ENCODE peak calls at places on chromosomes 11 and 22, in five cellular contexts. One of them, this sample, is unnamed.

GRCh38 chr11:131980878-131981668 is 610.7 kb downstream of the NTM start:
- DNase-seq in stimulated activated CD4-positive, alpha-beta T cell treated with anti-CD3 and anti-CD28 coated beads, TNF-alpha, amount 100 ng/mL, for 4 hours: no peak
- DNase-seq in colonic mucosa: no peak
- DNase-seq in lower lobe of right lung: no peak
- DNase-seq in suprapubic skin: no peak
- DNase-seq in this sample: no peak

GRCh38 chr11:107040447-107041444 is 22.5 kb upstream of the GUCY1A2 start:
- DNase-seq in stimulated activated CD4-positive, alpha-beta T cell treated with anti-CD3 and anti-CD28 coated beads, TNF-alpha, amount 100 ng/mL, for 4 hours: no peak
- DNase-seq in colonic mucosa: no peak
- DNase-seq in lower lobe of right lung: no peak
- DNase-seq in suprapubic skin: no peak
- DNase-seq in this sample: no peak

GRCh38 chr22:39616051-39616450 is 45.5 kb downstream of the CACNA1I start:
- DNase-seq in stimulated activated CD4-positive, alpha-beta T cell treated with anti-CD3 and anti-CD28 coated beads, TNF-alpha, amount 100 ng/mL, for 4 hours: no peak
- DNase-seq in colonic mucosa: no peak
- DNase-seq in lower lobe of right lung: no peak
- DNase-seq in suprapubic skin: no peak
- DNase-seq in this sample: no peak

GRCh38 chr11:75720639-75721038 is 3.0 kb downstream of the MOGAT2 start:
- DNase-seq in stimulated activated CD4-positive, alpha-beta T cell treated with anti-CD3 and anti-CD28 coated beads, TNF-alpha, amount 100 ng/mL, for 4 hours: no peak
- DNase-seq in colonic mucosa: no peak
- DNase-seq in lower lobe of right lung: no peak
- DNase-seq in suprapubic skin: no peak
- DNase-seq in this sample: no peak

GRCh38 chr22:43897751-43898261 is 6.0 kb upstream of the PNPLA5 start:
- DNase-seq in stimulated activated CD4-positive, alpha-beta T cell treated with anti-CD3 and anti-CD28 coated beads, TNF-alpha, amount 100 ng/mL, for 4 hours: no peak
- DNase-seq in colonic mucosa: no peak
- DNase-seq in lower lobe of right lung: no peak
- DNase-seq in suprapubic skin: no peak
- DNase-seq in this sample: no peak

GRCh38 chr22:38262051-38262795 is 10.6 kb downstream of the TMEM184B start:
- DNase-seq in stimulated activated CD4-positive, alpha-beta T cell treated with anti-CD3 and anti-CD28 coated beads, TNF-alpha, amount 100 ng/mL, for 4 hours: no peak
- DNase-seq in colonic mucosa: peak
- DNase-seq in lower lobe of right lung: peak
- DNase-seq in suprapubic skin: no peak
- DNase-seq in this sample: no peak

GRCh38 chr11:124602193-124602592 is 9.0 kb upstream of the PANX3 start:
- DNase-seq in stimulated activated CD4-positive, alpha-beta T cell treated with anti-CD3 and anti-CD28 coated beads, TNF-alpha, amount 100 ng/mL, for 4 hours: no peak
- DNase-seq in colonic mucosa: no peak
- DNase-seq in lower lobe of right lung: no peak
- DNase-seq in suprapubic skin: no peak
- DNase-seq in this sample: no peak

GRCh38 chr22:25027552-25027951 is 75.0 kb downstream of the KIAA1671 start:
- DNase-seq in stimulated activated CD4-positive, alpha-beta T cell treated with anti-CD3 and anti-CD28 coated beads, TNF-alpha, amount 100 ng/mL, for 4 hours: no peak
- DNase-seq in colonic mucosa: peak
- DNase-seq in lower lobe of right lung: no peak
- DNase-seq in suprapubic skin: no peak
- DNase-seq in this sample: no peak

GRCh38 chr11:1487851-1488574 is 1.4 kb upstream of the MOB2 start:
- DNase-seq in stimulated activated CD4-positive, alpha-beta T cell treated with anti-CD3 and anti-CD28 coated beads, TNF-alpha, amount 100 ng/mL, for 4 hours: no peak
- DNase-seq in colonic mucosa: no peak
- DNase-seq in lower lobe of right lung: peak
- DNase-seq in suprapubic skin: peak
- DNase-seq in this sample: no peak

GRCh38 chr11:95134491-95134890 is 44.8 kb downstream of the ENDOD1 start:
- DNase-seq in stimulated activated CD4-positive, alpha-beta T cell treated with anti-CD3 and anti-CD28 coated beads, TNF-alpha, amount 100 ng/mL, for 4 hours: no peak
- DNase-seq in colonic mucosa: no peak
- DNase-seq in lower lobe of right lung: no peak
- DNase-seq in suprapubic skin: no peak
- DNase-seq in this sample: no peak

GRCh38 chr22:50186789-50187523 is 1.2 kb downstream of the TRABD start:
- DNase-seq in stimulated activated CD4-positive, alpha-beta T cell treated with anti-CD3 and anti-CD28 coated beads, TNF-alpha, amount 100 ng/mL, for 4 hours: no peak
- DNase-seq in colonic mucosa: peak
- DNase-seq in lower lobe of right lung: peak
- DNase-seq in suprapubic skin: no peak
- DNase-seq in this sample: no peak

GRCh38 chr11:120590472-120590871 is 78.9 kb downstream of the GRIK4 start:
- DNase-seq in stimulated activated CD4-positive, alpha-beta T cell treated with anti-CD3 and anti-CD28 coated beads, TNF-alpha, amount 100 ng/mL, for 4 hours: no peak
- DNase-seq in colonic mucosa: no peak
- DNase-seq in lower lobe of right lung: peak
- DNase-seq in suprapubic skin: no peak
- DNase-seq in this sample: no peak

GRCh38 chr11:70580036-70580805 is 181.9 kb downstream of the CTTN start:
- DNase-seq in stimulated activated CD4-positive, alpha-beta T cell treated with anti-CD3 and anti-CD28 coated beads, TNF-alpha, amount 100 ng/mL, for 4 hours: no peak
- DNase-seq in colonic mucosa: no peak
- DNase-seq in lower lobe of right lung: peak
- DNase-seq in suprapubic skin: no peak
- DNase-seq in this sample: no peak

GRCh38 chr11:9719949-9720646 is 56.2 kb downstream of the SWAP70 start:
- DNase-seq in stimulated activated CD4-positive, alpha-beta T cell treated with anti-CD3 and anti-CD28 coated beads, TNF-alpha, amount 100 ng/mL, for 4 hours: no peak
- DNase-seq in colonic mucosa: no peak
- DNase-seq in lower lobe of right lung: no peak
- DNase-seq in suprapubic skin: no peak
- DNase-seq in this sample: no peak

GRCh38 chr11:2797741-2798361 is 87.7 kb downstream of the CDKN1C start:
- DNase-seq in stimulated activated CD4-positive, alpha-beta T cell treated with anti-CD3 and anti-CD28 coated beads, TNF-alpha, amount 100 ng/mL, for 4 hours: no peak
- DNase-seq in colonic mucosa: peak
- DNase-seq in lower lobe of right lung: peak
- DNase-seq in suprapubic skin: peak
- DNase-seq in this sample: no peak

GRCh38 chr11:70466154-70466553 is 67.8 kb downstream of the CTTN start:
- DNase-seq in stimulated activated CD4-positive, alpha-beta T cell treated with anti-CD3 and anti-CD28 coated beads, TNF-alpha, amount 100 ng/mL, for 4 hours: no peak
- DNase-seq in colonic mucosa: no peak
- DNase-seq in lower lobe of right lung: no peak
- DNase-seq in suprapubic skin: no peak
- DNase-seq in this sample: no peak

GRCh38 chr11:124612045-124612444 is 817 bp downstream of the PANX3 start:
- DNase-seq in stimulated activated CD4-positive, alpha-beta T cell treated with anti-CD3 and anti-CD28 coated beads, TNF-alpha, amount 100 ng/mL, for 4 hours: no peak
- DNase-seq in colonic mucosa: no peak
- DNase-seq in lower lobe of right lung: no peak
- DNase-seq in suprapubic skin: no peak
- DNase-seq in this sample: no peak

GRCh38 chr11:90849278-90849677 is 626.4 kb upstream of the CHORDC1 start:
- DNase-seq in stimulated activated CD4-positive, alpha-beta T cell treated with anti-CD3 and anti-CD28 coated beads, TNF-alpha, amount 100 ng/mL, for 4 hours: no peak
- DNase-seq in colonic mucosa: no peak
- DNase-seq in lower lobe of right lung: no peak
- DNase-seq in suprapubic skin: no peak
- DNase-seq in this sample: no peak

GRCh38 chr11:75236062-75236461 is 4.5 kb upstream of the TPBGL start:
- DNase-seq in stimulated activated CD4-positive, alpha-beta T cell treated with anti-CD3 and anti-CD28 coated beads, TNF-alpha, amount 100 ng/mL, for 4 hours: no peak
- DNase-seq in colonic mucosa: no peak
- DNase-seq in lower lobe of right lung: no peak
- DNase-seq in suprapubic skin: no peak
- DNase-seq in this sample: no peak

GRCh38 chr11:37973926-37974325 is 1375.9 kb upstream of the RAG2 start:
- DNase-seq in stimulated activated CD4-positive, alpha-beta T cell treated with anti-CD3 and anti-CD28 coated beads, TNF-alpha, amount 100 ng/mL, for 4 hours: no peak
- DNase-seq in colonic mucosa: no peak
- DNase-seq in lower lobe of right lung: no peak
- DNase-seq in suprapubic skin: no peak
- DNase-seq in this sample: no peak

GRCh38 chr11:45802531-45803317 is 2.2 kb upstream of the SLC35C1 start:
- DNase-seq in stimulated activated CD4-positive, alpha-beta T cell treated with anti-CD3 and anti-CD28 coated beads, TNF-alpha, amount 100 ng/mL, for 4 hours: no peak
- DNase-seq in colonic mucosa: no peak
- DNase-seq in lower lobe of right lung: no peak
- DNase-seq in suprapubic skin: no peak
- DNase-seq in this sample: no peak

GRCh38 chr11:111878385-111878765 is 590 bp downstream of the FDXACB1 start:
- DNase-seq in stimulated activated CD4-positive, alpha-beta T cell treated with anti-CD3 and anti-CD28 coated beads, TNF-alpha, amount 100 ng/mL, for 4 hours: no peak
- DNase-seq in colonic mucosa: no peak
- DNase-seq in lower lobe of right lung: no peak
- DNase-seq in suprapubic skin: no peak
- DNase-seq in this sample: no peak

GRCh38 chr11:8746575-8746974 is 64.0 kb downstream of the RPL27A start:
- DNase-seq in stimulated activated CD4-positive, alpha-beta T cell treated with anti-CD3 and anti-CD28 coated beads, TNF-alpha, amount 100 ng/mL, for 4 hours: no peak
- DNase-seq in colonic mucosa: no peak
- DNase-seq in lower lobe of right lung: no peak
- DNase-seq in suprapubic skin: no peak
- DNase-seq in this sample: no peak

GRCh38 chr11:31808268-31808667 is 2.9 kb downstream of the PAX6 start:
- DNase-seq in stimulated activated CD4-positive, alpha-beta T cell treated with anti-CD3 and anti-CD28 coated beads, TNF-alpha, amount 100 ng/mL, for 4 hours: no peak
- DNase-seq in colonic mucosa: no peak
- DNase-seq in lower lobe of right lung: no peak
- DNase-seq in suprapubic skin: no peak
- DNase-seq in this sample: no peak

GRCh38 chr11:27282141-27282590 is 80.8 kb downstream of the CCDC34 start:
- DNase-seq in stimulated activated CD4-positive, alpha-beta T cell treated with anti-CD3 and anti-CD28 coated beads, TNF-alpha, amount 100 ng/mL, for 4 hours: no peak
- DNase-seq in colonic mucosa: no peak
- DNase-seq in lower lobe of right lung: no peak
- DNase-seq in suprapubic skin: no peak
- DNase-seq in this sample: peak

GRCh38 chr11:111761056-111761455 is 5.1 kb downstream of the PPP2R1B start:
- DNase-seq in stimulated activated CD4-positive, alpha-beta T cell treated with anti-CD3 and anti-CD28 coated beads, TNF-alpha, amount 100 ng/mL, for 4 hours: no peak
- DNase-seq in colonic mucosa: no peak
- DNase-seq in lower lobe of right lung: no peak
- DNase-seq in suprapubic skin: no peak
- DNase-seq in this sample: no peak

GRCh38 chr11:130315354-130315970 is 745 bp upstream of the ZBTB44 start:
- DNase-seq in stimulated activated CD4-positive, alpha-beta T cell treated with anti-CD3 and anti-CD28 coated beads, TNF-alpha, amount 100 ng/mL, for 4 hours: peak
- DNase-seq in colonic mucosa: peak
- DNase-seq in lower lobe of right lung: peak
- DNase-seq in suprapubic skin: peak
- DNase-seq in this sample: no peak

This sample was measured in thoracic aorta.